ENCODE peak calls at places on chromosomes 4 and X, in seven cellular contexts. T, Z, N, J, K, A and I are unnamed samples.

GRCh38 chr4:140952709-140953108 is 180.6 kb downstream of the RNF150 start:
- DNase-seq in T (no peak), Z (no peak), N (no peak), J (no peak), K (no peak), A (no peak), I (no peak)

GRCh38 chr4:98642991-98643426 is 15.4 kb downstream of the TSPAN5 start:
- DNase-seq in T (no peak), Z (no peak), N (no peak), J (no peak), K (peak), A (no peak), I (no peak)

GRCh38 chrX:152991123-152991522 is 2.8 kb downstream of the PNMA5 start:
- DNase-seq in T (no peak), Z (no peak), N (no peak), J (no peak), K (no peak), A (no peak), I (no peak)

GRCh38 chr4:76654796-76655195 is 219.8 kb downstream of the SHROOM3 start:
- DNase-seq in T (peak), Z (no peak), N (no peak), J (no peak), K (peak), A (no peak), I (no peak)

GRCh38 chr4:68256284-68256683 is 10.8 kb upstream of the TMPRSS11B start:
- DNase-seq in T (no peak), Z (no peak), N (no peak), J (no peak), K (no peak), A (no peak), I (no peak)

GRCh38 chr4:169098054-169098896 is 88.2 kb upstream of the CBR4 start:
- DNase-seq in T (no peak), Z (no peak), N (no peak), J (no peak), K (peak), A (no peak), I (no peak)

GRCh38 chrX:10484683-10485247 is 135.6 kb downstream of the MID1 start:
- DNase-seq in T (no peak), Z (no peak), N (no peak), J (no peak), K (peak), A (no peak), I (no peak)

GRCh38 chr4:3371038-3371437 is 70.7 kb upstream of the HGFAC start:
- DNase-seq in T (no peak), Z (no peak), N (no peak), J (no peak), K (peak), A (no peak), I (no peak)

GRCh38 chrX:45849261-45849660 is 648.6 kb upstream of the DIPK2B start:
- DNase-seq in T (peak), Z (no peak), N (peak), J (no peak), K (peak), A (peak), I (no peak)

GRCh38 chr4:170014359-170015008 is 11.7 kb downstream of the MFAP3L start:
- DNase-seq in T (peak), Z (no peak), N (no peak), J (no peak), K (peak), A (no peak), I (no peak)

GRCh38 chr4:26281876-26282275 is 38.9 kb upstream of the RBPJ start:
- DNase-seq in T (no peak), Z (no peak), N (no peak), J (no peak), K (peak), A (no peak), I (no peak)

GRCh38 chr4:172042714-172043114 is 229.5 kb downstream of the GALNTL6 start:
- DNase-seq in T (no peak), Z (no peak), N (peak), J (peak), K (no peak), A (no peak), I (no peak)

GRCh38 chr4:4327652-4328121 is 37.6 kb downstream of the ZBTB49 start:
- DNase-seq in T (peak), Z (no peak), N (peak), J (no peak), K (no peak), A (no peak), I (no peak)

GRCh38 chrX:13029341-13029740 is 15.1 kb downstream of the FAM9C start:
- DNase-seq in T (no peak), Z (no peak), N (no peak), J (no peak), K (peak), A (no peak), I (no peak)

GRCh38 chr4:169096221-169096620 is 86.2 kb upstream of the CBR4 start:
- DNase-seq in T (no peak), Z (no peak), N (no peak), J (no peak), K (no peak), A (no peak), I (no peak)

GRCh38 chr4:121472937-121473721 is 92.3 kb upstream of the QRFPR start:
- DNase-seq in T (no peak), Z (no peak), N (no peak), J (no peak), K (no peak), A (no peak), I (no peak)

GRCh38 chr4:113636438-113636818 is 125.1 kb downstream of the CAMK2D start:
- DNase-seq in T (no peak), Z (no peak), N (no peak), J (no peak), K (no peak), A (no peak), I (no peak)

GRCh38 chr4:175784986-175785525 is 27.0 kb downstream of the GPM6A start:
- DNase-seq in T (no peak), Z (no peak), N (no peak), J (no peak), K (peak), A (peak), I (no peak)

GRCh38 chr4:1783970-1784369 is 9.1 kb upstream of the FGFR3 start:
- DNase-seq in T (no peak), Z (no peak), N (no peak), J (no peak), K (no peak), A (peak), I (no peak)

GRCh38 chrX:46626566-46626965 is 53.0 kb downstream of the CHST7 start:
- DNase-seq in T (no peak), Z (no peak), N (no peak), J (no peak), K (no peak), A (no peak), I (no peak)

GRCh38 chr4:71300964-71301363 is 37.9 kb upstream of the SLC4A4 start:
- DNase-seq in T (no peak), Z (no peak), N (no peak), J (no peak), K (no peak), A (no peak), I (no peak)

GRCh38 chr4:130110760-130111159 is 1014.8 kb downstream of the C4orf33 start:
- DNase-seq in T (no peak), Z (no peak), N (no peak), J (no peak), K (no peak), A (no peak), I (no peak)

GRCh38 chr4:140653718-140654515 is 85.2 kb upstream of the UCP1 start:
- DNase-seq in T (peak), Z (no peak), N (no peak), J (no peak), K (peak), A (no peak), I (no peak)

GRCh38 chrX:109889289-109890006 is 113.5 kb upstream of the TMEM164 start:
- DNase-seq in T (peak), Z (no peak), N (no peak), J (no peak), K (peak), A (peak), I (no peak)

GRCh38 chrX:21781976-21782375 is 24.1 kb upstream of the SMPX start:
- DNase-seq in T (no peak), Z (no peak), N (no peak), J (no peak), K (no peak), A (no peak), I (no peak)

GRCh38 chr4:11628093-11628725 is 199.5 kb upstream of the HS3ST1 start:
- DNase-seq in T (no peak), Z (no peak), N (no peak), J (no peak), K (peak), A (no peak), I (no peak)

GRCh38 chr4:109009909-109010308 is 247.1 kb upstream of the ETNPPL start:
- DNase-seq in T (no peak), Z (no peak), N (no peak), J (no peak), K (no peak), A (peak), I (no peak)

GRCh38 chr4:7506119-7506518 is 71.4 kb upstream of the PSAPL1 start:
- DNase-seq in T (peak), Z (no peak), N (no peak), J (no peak), K (no peak), A (no peak), I (no peak)

GRCh38 chr4:103099691-103100392 is at the start of gene BDH2:
- DNase-seq in T (peak), Z (no peak), N (peak), J (peak), K (peak), A (peak), I (peak)

GRCh38 chr4:111174331-111174730 is 551.5 kb upstream of the PITX2 start:
- DNase-seq in T (no peak), Z (no peak), N (no peak), J (no peak), K (no peak), A (no peak), I (no peak)